ENCODE peak calls at places on chromosomes 6 and 20, in six cellular contexts. B is MM.1S, K is spleen, T is heart left ventricle, S is sigmoid colon, O is DND-41. R is an unnamed sample.
A peak's percentile ranks its signal among the peaks of the same experiment; 100 is the strongest.

GRCh38 chr6:136494710-136495109 is 55.5 kb downstream of the MAP7 start:
- DNase-seq in O (no peak), T (no peak), K (no peak), S (no peak), B (no peak), R (no peak)

GRCh38 chr6:158770948-158771347 is 48.2 kb downstream of the EZR start:
- DNase-seq in K (no peak), T (peak; percentile 46), S (peak; percentile 57), O (no peak), B (no peak), R (no peak)

GRCh38 chr20:22667198-22667597 is 82.8 kb upstream of the FOXA2 start:
- DNase-seq in B (no peak), T (no peak), O (no peak), S (no peak), K (no peak), R (no peak)

GRCh38 chr6:38789256-38789655 is 74.1 kb downstream of the DNAH8 start:
- DNase-seq in S (no peak), O (no peak), B (no peak), K (no peak), T (no peak), R (no peak)

GRCh38 chr20:15236812-15237211 is 899.4 kb upstream of the FLRT3 start:
- DNase-seq in S (no peak), T (no peak), O (peak; percentile 62), K (no peak), B (peak; percentile 43), R (no peak)

GRCh38 chr6:8054276-8054675 is 9.9 kb downstream of the BLOC1S5 start:
- DNase-seq in O (no peak), T (no peak), B (no peak), S (no peak), K (no peak), R (no peak)

GRCh38 chr6:11496152-11497060 is 41.1 kb upstream of the TMEM170B start:
- DNase-seq in K (no peak), T (peak; percentile 76), B (peak; percentile 72), O (peak; percentile 73), S (peak; percentile 74), R (peak; percentile 47)

GRCh38 chr20:39899881-39900280 is 789.2 kb downstream of the MAFB start:
- DNase-seq in T (no peak), O (no peak), B (no peak), K (no peak), S (no peak), R (no peak)

GRCh38 chr6:159654483-159655098 is 38.5 kb downstream of the SOD2 start:
- DNase-seq in K (no peak), T (no peak), B (peak; percentile 39), O (no peak), S (no peak), R (no peak)

GRCh38 chr20:32674362-32674789 is 635 bp upstream of the C20orf203 start:
- DNase-seq in K (no peak), B (peak; percentile 86), O (peak; percentile 81), S (no peak), T (no peak), R (peak; percentile 43)

GRCh38 chr6:125300992-125301434 is 754 bp downstream of the HDDC2 start:
- DNase-seq in S (no peak), T (no peak), O (no peak), B (peak; percentile 6), K (no peak), R (no peak)

DNA sequence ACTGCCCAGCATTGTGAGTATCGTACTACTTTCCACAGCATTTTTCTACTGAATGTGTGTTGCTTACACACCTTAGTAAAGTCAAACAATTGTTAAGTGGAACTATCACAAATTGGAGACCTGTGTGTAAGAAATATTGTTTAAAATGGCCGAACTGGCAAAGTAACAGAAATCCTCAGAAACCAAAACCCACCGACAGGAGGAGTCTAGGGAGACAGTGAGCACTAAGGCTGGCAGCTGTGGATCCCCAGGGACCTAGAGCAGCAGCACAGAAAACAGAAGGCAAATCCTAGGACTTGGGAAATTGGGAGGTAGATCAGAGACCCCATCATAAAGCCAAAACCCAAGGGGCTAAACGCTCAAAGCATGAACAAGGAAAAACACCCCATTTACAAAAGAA is 69.9 kb downstream of the SESN1 start:
- DNase-seq in T (peak; percentile 31), O (no peak), B (no peak), K (no peak), S (no peak), R (no peak)
- H3K4me1 ChIP-seq in T (peaks cover 13% of the 10 kb centered on the region), O (peaks cover 4% of the 10 kb centered on the region), B (peaks cover 7% of the 10 kb centered on the region), K (peaks cover 26% of the 10 kb centered on the region), S (peaks cover 4% of the 10 kb centered on the region), R (peaks cover 30% of the 10 kb centered on the region)

GRCh38 chr20:17825949-17826843 is 126.4 kb downstream of the BANF2 start:
- DNase-seq in S (peak; percentile 4), B (no peak), K (no peak), O (no peak), T (no peak), R (no peak)

GRCh38 chr20:17822540-17823155 is 122.9 kb downstream of the BANF2 start:
- DNase-seq in K (peak; percentile 9), O (no peak), B (no peak), T (no peak), S (peak; percentile 45), R (no peak)

GRCh38 chr20:17823382-17824144 is 123.8 kb downstream of the BANF2 start:
- DNase-seq in K (no peak), S (no peak), O (no peak), B (no peak), T (no peak), R (no peak)

GRCh38 chr20:17824676-17825224 is 125.0 kb downstream of the BANF2 start:
- DNase-seq in O (no peak), S (peak; percentile 44), T (no peak), K (no peak), B (no peak), R (no peak)

GRCh38 chr20:17825251-17825691 is 125.5 kb downstream of the BANF2 start:
- DNase-seq in S (no peak), O (no peak), K (no peak), T (peak; percentile 48), B (no peak), R (no peak)
- H3K4me3 ChIP-seq in S (no peak overlapping the region), O (no peak overlapping the region), K (no peak overlapping the region), T (no peak overlapping the region), B (no peak overlapping the region), R (no peak overlapping the region)

GRCh38 chr20:61557603-61558002 is 305.5 kb downstream of the CDH4 start:
- DNase-seq in K (no peak), B (no peak), S (no peak), O (no peak), T (no peak), R (no peak)

GRCh38 chr20:61551401-61551800 is 299.3 kb downstream of the CDH4 start:
- DNase-seq in K (no peak), S (no peak), O (no peak), T (no peak), B (no peak), R (no peak)

GRCh38 chr20:61556116-61556515 is 304.1 kb downstream of the CDH4 start:
- DNase-seq in S (no peak), K (no peak), B (no peak), O (no peak), T (no peak), R (no peak)

GRCh38 chr20:61558726-61559125 is 306.7 kb downstream of the CDH4 start:
- DNase-seq in T (no peak), S (no peak), K (no peak), B (no peak), O (no peak), R (no peak)

GRCh38 chr20:61554617-61555016 is 302.6 kb downstream of the CDH4 start:
- DNase-seq in T (no peak), B (no peak), K (no peak), O (no peak), S (no peak), R (no peak)
- H3K27ac ChIP-seq in T (no peak overlapping the region), B (no peak overlapping the region), K (no peak overlapping the region), O (no peak overlapping the region), S (no peak overlapping the region), R (no peak overlapping the region)

GRCh38 chr20:41006936-41007871 is 21.4 kb upstream of the TOP1 start:
- DNase-seq in S (no peak), O (no peak), K (no peak), B (no peak), T (no peak), R (no peak)
- H3K4me1 ChIP-seq in S (peaks cover 13% of the 10 kb centered on the region), O (peaks cover 15% of the 10 kb centered on the region), K (peaks cover 44% of the 10 kb centered on the region), B (peaks cover 50% of the 10 kb centered on the region), T (peaks cover 14% of the 10 kb centered on the region), R (peaks cover 26% of the 10 kb centered on the region)

DNA sequence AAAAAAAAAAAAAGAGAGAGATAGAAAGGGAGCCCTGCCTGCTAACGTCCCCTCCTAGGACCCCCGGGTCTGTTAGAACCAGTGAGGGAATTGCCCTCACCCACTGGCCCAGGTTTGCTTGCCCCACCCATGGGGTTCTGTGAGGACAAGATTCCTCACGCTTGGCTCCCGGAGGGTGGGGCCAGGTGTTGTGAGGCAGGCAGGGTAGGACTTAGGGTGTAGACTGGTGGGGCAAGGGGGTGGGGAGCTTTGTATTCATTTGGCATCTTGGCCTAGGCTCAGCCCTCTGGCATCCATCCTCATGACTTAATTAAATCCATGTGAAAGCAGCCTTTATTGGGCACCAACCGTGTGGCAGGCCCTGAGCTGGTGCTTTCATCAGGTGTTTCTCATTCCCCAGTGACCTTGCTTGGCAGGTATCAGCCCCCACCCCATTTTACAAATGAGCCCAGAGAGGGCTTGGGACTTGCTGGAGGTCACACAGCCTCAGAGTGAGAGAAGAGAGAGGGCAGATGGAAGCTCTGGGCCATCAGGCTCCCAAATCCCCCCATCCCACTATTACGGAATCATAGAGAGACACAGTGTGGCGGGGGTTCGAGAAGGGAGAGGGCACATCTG is 19.0 kb downstream of the RAB44 start:
- DNase-seq in K (peak; percentile 40), T (no peak), O (no peak), S (no peak), B (no peak), R (no peak)
- H3K4me3 ChIP-seq in K (no peak overlapping the region), T (no peak overlapping the region), O (no peak overlapping the region), S (no peak overlapping the region), B (no peak overlapping the region), R (no peak overlapping the region)

DNA sequence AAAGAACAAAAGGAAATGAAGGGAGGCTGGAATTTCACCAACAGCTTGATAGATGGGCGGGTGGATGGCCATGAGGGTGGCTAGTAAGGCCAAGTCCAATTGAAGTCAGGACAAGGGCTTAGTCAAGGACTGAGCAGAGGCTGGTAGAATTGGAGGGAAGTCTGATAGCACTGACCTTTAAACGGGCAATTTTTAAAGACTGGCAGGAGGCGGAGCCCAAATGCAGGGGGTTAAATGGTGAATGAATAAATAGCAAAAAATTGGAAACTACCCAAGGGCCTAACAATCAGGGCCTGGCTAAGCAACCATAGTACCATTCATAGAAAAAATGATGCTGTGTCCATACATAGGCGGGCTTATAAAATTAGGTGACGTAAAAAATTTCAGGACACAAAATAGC is 43.0 kb upstream of the TAF8 start:
- DNase-seq in T (no peak), B (no peak), O (no peak), K (peak; percentile 6), S (no peak), R (no peak)
- H3K27ac ChIP-seq in T (no peak overlapping the region), B (no peak overlapping the region), O (peak overlapping the region; percentile 96), K (peak overlapping the region; percentile 37), S (no peak overlapping the region), R (no peak overlapping the region)

DNA sequence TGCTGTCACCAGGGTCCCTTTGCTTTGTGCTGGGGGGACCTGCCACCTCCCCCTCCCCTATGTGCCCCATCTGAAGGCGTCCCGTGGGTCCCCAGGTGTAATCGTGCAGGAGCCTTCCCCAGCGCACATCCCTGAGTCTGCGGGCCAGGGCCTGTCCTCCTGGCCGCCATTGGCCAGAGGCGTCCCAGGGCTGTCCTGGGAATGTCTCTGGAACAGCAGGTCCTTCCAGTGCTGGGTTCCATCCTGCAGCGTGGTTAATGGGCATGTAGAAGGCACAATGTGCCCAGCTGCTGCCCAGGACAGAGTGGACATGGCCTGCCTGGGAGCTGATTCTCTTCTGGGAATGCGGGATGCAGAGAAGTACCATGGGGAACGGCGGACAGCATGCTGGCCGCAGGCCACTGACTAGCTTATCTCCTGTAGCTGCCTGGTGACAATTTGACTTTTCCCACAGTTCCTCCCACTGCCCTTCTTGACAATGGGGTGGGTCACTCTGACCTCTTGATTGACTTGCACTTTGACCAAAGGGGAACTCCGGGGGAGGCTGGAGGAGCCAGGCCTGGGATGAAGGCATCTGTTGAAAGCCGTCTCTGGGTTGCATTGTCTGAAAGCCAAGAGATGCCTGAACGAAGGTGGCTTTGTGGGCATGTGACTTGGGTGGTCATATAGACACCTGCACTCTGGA is 64.0 kb downstream of the CTCFL start:
- DNase-seq in O (no peak), B (no peak), K (no peak), S (no peak), T (peak; percentile 46), R (no peak)
- H3K4me1 ChIP-seq in O (no peaks in the 10 kb centered on the region), B (no peaks in the 10 kb centered on the region), K (peaks cover 20% of the 10 kb centered on the region), S (peaks cover 42% of the 10 kb centered on the region), T (peaks cover 4% of the 10 kb centered on the region), R (no peaks in the 10 kb centered on the region)

R was measured in CD8-positive, alpha-beta memory T cell.